ENCODE peak calls at places on chromosomes 11 and 22, in ten cellular contexts. One of them, this sample, is unnamed.

GRCh38 chr22:31613286-31613903 is 48.6 kb downstream of the PISD start:
- DNase-seq in T-helper 9 cell: no peak
- DNase-seq in immature natural killer cell: no peak
- DNase-seq in activated CD4-positive, alpha-beta T cell treated with anti-CD3 and anti-CD28 coated beads, Interleukin-2, amount 10 ng/mL, durations not matched to agents 7 days and 5 days: no peak
- DNase-seq in NCI-H1092 treated with DMSO at 0.1 percent for 48 hours: no peak
- DNase-seq in NCI-H460: no peak
- DNase-seq in NCI-H1048: no peak
- DNase-seq in DMS79 treated with DMSO at 0.1 percent for 48 hours: no peak
- DNase-seq in WTC11: no peak
- DNase-seq in astrocyte of the cerebellum: no peak
- DNase-seq in this sample: no peak

GRCh38 chr11:73989156-73989555 is 6.5 kb upstream of the UCP2 start:
- DNase-seq in T-helper 9 cell: no peak
- DNase-seq in immature natural killer cell: no peak
- DNase-seq in activated CD4-positive, alpha-beta T cell treated with anti-CD3 and anti-CD28 coated beads, Interleukin-2, amount 10 ng/mL, durations not matched to agents 7 days and 5 days: no peak
- DNase-seq in NCI-H1092 treated with DMSO at 0.1 percent for 48 hours: no peak
- DNase-seq in NCI-H460: no peak
- DNase-seq in NCI-H1048: no peak
- DNase-seq in DMS79 treated with DMSO at 0.1 percent for 48 hours: no peak
- DNase-seq in WTC11: no peak
- DNase-seq in astrocyte of the cerebellum: no peak
- DNase-seq in this sample: no peak

GRCh38 chr11:121892131-121892681 is 223.8 kb downstream of the BLID start:
- DNase-seq in T-helper 9 cell: no peak
- DNase-seq in immature natural killer cell: no peak
- DNase-seq in activated CD4-positive, alpha-beta T cell treated with anti-CD3 and anti-CD28 coated beads, Interleukin-2, amount 10 ng/mL, durations not matched to agents 7 days and 5 days: no peak
- DNase-seq in NCI-H1092 treated with DMSO at 0.1 percent for 48 hours: no peak
- DNase-seq in NCI-H460: no peak
- DNase-seq in NCI-H1048: no peak
- DNase-seq in DMS79 treated with DMSO at 0.1 percent for 48 hours: peak; percentile 20
- DNase-seq in WTC11: no peak
- DNase-seq in astrocyte of the cerebellum: peak; percentile 84
- DNase-seq in this sample: no peak

GRCh38 chr11:86278226-86278625 is 23.8 kb upstream of the HIKESHI start:
- DNase-seq in T-helper 9 cell: no peak
- DNase-seq in immature natural killer cell: no peak
- DNase-seq in activated CD4-positive, alpha-beta T cell treated with anti-CD3 and anti-CD28 coated beads, Interleukin-2, amount 10 ng/mL, durations not matched to agents 7 days and 5 days: no peak
- DNase-seq in NCI-H1092 treated with DMSO at 0.1 percent for 48 hours: no peak
- DNase-seq in NCI-H460: no peak
- DNase-seq in NCI-H1048: no peak
- DNase-seq in DMS79 treated with DMSO at 0.1 percent for 48 hours: no peak
- DNase-seq in WTC11: no peak
- DNase-seq in astrocyte of the cerebellum: no peak
- DNase-seq in this sample: no peak

GRCh38 chr11:9207229-9207628 is 57.9 kb downstream of the DENND5A start:
- DNase-seq in T-helper 9 cell: no peak
- DNase-seq in immature natural killer cell: no peak
- DNase-seq in activated CD4-positive, alpha-beta T cell treated with anti-CD3 and anti-CD28 coated beads, Interleukin-2, amount 10 ng/mL, durations not matched to agents 7 days and 5 days: no peak
- DNase-seq in NCI-H1092 treated with DMSO at 0.1 percent for 48 hours: no peak
- DNase-seq in NCI-H460: no peak
- DNase-seq in NCI-H1048: no peak
- DNase-seq in DMS79 treated with DMSO at 0.1 percent for 48 hours: no peak
- DNase-seq in WTC11: no peak
- DNase-seq in astrocyte of the cerebellum: no peak
- DNase-seq in this sample: no peak

GRCh38 chr22:46083383-46084350 is 66.7 kb upstream of the PPARA start:
- DNase-seq in T-helper 9 cell: no peak
- DNase-seq in immature natural killer cell: no peak
- DNase-seq in activated CD4-positive, alpha-beta T cell treated with anti-CD3 and anti-CD28 coated beads, Interleukin-2, amount 10 ng/mL, durations not matched to agents 7 days and 5 days: no peak
- DNase-seq in NCI-H1092 treated with DMSO at 0.1 percent for 48 hours: no peak
- DNase-seq in NCI-H460: no peak
- DNase-seq in NCI-H1048: no peak
- DNase-seq in DMS79 treated with DMSO at 0.1 percent for 48 hours: no peak
- DNase-seq in WTC11: no peak
- DNase-seq in astrocyte of the cerebellum: no peak
- DNase-seq in this sample: no peak

GRCh38 chr22:38504731-38505594 is 1.1 kb downstream of the DDX17 start:
- DNase-seq in T-helper 9 cell: peak; percentile 46
- DNase-seq in immature natural killer cell: peak; percentile 66
- DNase-seq in activated CD4-positive, alpha-beta T cell treated with anti-CD3 and anti-CD28 coated beads, Interleukin-2, amount 10 ng/mL, durations not matched to agents 7 days and 5 days: peak; percentile 65
- DNase-seq in NCI-H1092 treated with DMSO at 0.1 percent for 48 hours: peak; percentile 46
- DNase-seq in NCI-H460: no peak
- DNase-seq in NCI-H1048: no peak
- DNase-seq in DMS79 treated with DMSO at 0.1 percent for 48 hours: peak; percentile 3
- DNase-seq in WTC11: no peak
- DNase-seq in astrocyte of the cerebellum: no peak
- DNase-seq in this sample: peak; percentile 12

GRCh38 chr11:28107331-28107725 is 628 bp downstream of the KIF18A start:
- DNase-seq in T-helper 9 cell: no peak
- DNase-seq in immature natural killer cell: no peak
- DNase-seq in activated CD4-positive, alpha-beta T cell treated with anti-CD3 and anti-CD28 coated beads, Interleukin-2, amount 10 ng/mL, durations not matched to agents 7 days and 5 days: peak; percentile 23
- DNase-seq in NCI-H1092 treated with DMSO at 0.1 percent for 48 hours: peak; percentile 67
- DNase-seq in NCI-H460: no peak
- DNase-seq in NCI-H1048: no peak
- DNase-seq in DMS79 treated with DMSO at 0.1 percent for 48 hours: no peak
- DNase-seq in WTC11: no peak
- DNase-seq in astrocyte of the cerebellum: no peak
- DNase-seq in this sample: no peak

GRCh38 chr11:122095950-122096942 is 19.8 kb downstream of the BLID start:
- DNase-seq in T-helper 9 cell: no peak
- DNase-seq in immature natural killer cell: no peak
- DNase-seq in activated CD4-positive, alpha-beta T cell treated with anti-CD3 and anti-CD28 coated beads, Interleukin-2, amount 10 ng/mL, durations not matched to agents 7 days and 5 days: no peak
- DNase-seq in NCI-H1092 treated with DMSO at 0.1 percent for 48 hours: peak; percentile 87
- DNase-seq in NCI-H460: no peak
- DNase-seq in NCI-H1048: no peak
- DNase-seq in DMS79 treated with DMSO at 0.1 percent for 48 hours: peak; percentile 96
- DNase-seq in WTC11: no peak
- DNase-seq in astrocyte of the cerebellum: peak; percentile 48
- DNase-seq in this sample: no peak

GRCh38 chr11:128688031-128688713 is 5.7 kb upstream of the FLI1 start:
- DNase-seq in T-helper 9 cell: no peak
- DNase-seq in immature natural killer cell: no peak
- DNase-seq in activated CD4-positive, alpha-beta T cell treated with anti-CD3 and anti-CD28 coated beads, Interleukin-2, amount 10 ng/mL, durations not matched to agents 7 days and 5 days: no peak
- DNase-seq in NCI-H1092 treated with DMSO at 0.1 percent for 48 hours: no peak
- DNase-seq in NCI-H460: no peak
- DNase-seq in NCI-H1048: no peak
- DNase-seq in DMS79 treated with DMSO at 0.1 percent for 48 hours: no peak
- DNase-seq in WTC11: no peak
- DNase-seq in astrocyte of the cerebellum: no peak
- DNase-seq in this sample: no peak

GRCh38 chr11:132804258-132804657 is 728.0 kb downstream of the OPCML start:
- DNase-seq in T-helper 9 cell: no peak
- DNase-seq in immature natural killer cell: no peak
- DNase-seq in activated CD4-positive, alpha-beta T cell treated with anti-CD3 and anti-CD28 coated beads, Interleukin-2, amount 10 ng/mL, durations not matched to agents 7 days and 5 days: no peak
- DNase-seq in NCI-H1092 treated with DMSO at 0.1 percent for 48 hours: no peak
- DNase-seq in NCI-H460: no peak
- DNase-seq in NCI-H1048: no peak
- DNase-seq in DMS79 treated with DMSO at 0.1 percent for 48 hours: no peak
- DNase-seq in WTC11: no peak
- DNase-seq in astrocyte of the cerebellum: no peak
- DNase-seq in this sample: no peak

GRCh38 chr22:37998543-37998942 is 14.2 kb upstream of the SOX10 start:
- DNase-seq in T-helper 9 cell: no peak
- DNase-seq in immature natural killer cell: no peak
- DNase-seq in activated CD4-positive, alpha-beta T cell treated with anti-CD3 and anti-CD28 coated beads, Interleukin-2, amount 10 ng/mL, durations not matched to agents 7 days and 5 days: no peak
- DNase-seq in NCI-H1092 treated with DMSO at 0.1 percent for 48 hours: no peak
- DNase-seq in NCI-H460: no peak
- DNase-seq in NCI-H1048: no peak
- DNase-seq in DMS79 treated with DMSO at 0.1 percent for 48 hours: no peak
- DNase-seq in WTC11: no peak
- DNase-seq in astrocyte of the cerebellum: no peak
- DNase-seq in this sample: no peak